ENCODE peak calls at places on chromosome 15, in seven cellular contexts. One of them, this sample, is unnamed.

GRCh38 chr15:48976444-48977088 is 12.8 kb upstream of the SHC4 start:
- DNase-seq in CD4-positive, CD25-positive, alpha-beta regulatory T cell: no peak
- DNase-seq in AG09309: no peak
- DNase-seq in lower lobe of right lung: no peak
- DNase-seq in osteocyte: no peak
- DNase-seq in AG04449: no peak
- DNase-seq in fibroblast of pulmonary artery: no peak
- DNase-seq in this sample: peak

GRCh38 chr15:71802770-71803169 is 7.6 kb upstream of the NR2E3 start:
- DNase-seq in CD4-positive, CD25-positive, alpha-beta regulatory T cell: peak
- DNase-seq in AG09309: no peak
- DNase-seq in lower lobe of right lung: no peak
- DNase-seq in osteocyte: no peak
- DNase-seq in AG04449: no peak
- DNase-seq in fibroblast of pulmonary artery: no peak
- DNase-seq in this sample: no peak

GRCh38 chr15:55204464-55204863 is 7.7 kb upstream of the RSL24D1 start:
- DNase-seq in CD4-positive, CD25-positive, alpha-beta regulatory T cell: no peak
- DNase-seq in AG09309: no peak
- DNase-seq in lower lobe of right lung: no peak
- DNase-seq in osteocyte: no peak
- DNase-seq in AG04449: no peak
- DNase-seq in fibroblast of pulmonary artery: no peak
- DNase-seq in this sample: no peak

GRCh38 chr15:67832031-67832551 is 6.8 kb downstream of the SKOR1 start:
- DNase-seq in CD4-positive, CD25-positive, alpha-beta regulatory T cell: no peak
- DNase-seq in AG09309: no peak
- DNase-seq in lower lobe of right lung: no peak
- DNase-seq in osteocyte: no peak
- DNase-seq in AG04449: no peak
- DNase-seq in fibroblast of pulmonary artery: peak
- DNase-seq in this sample: no peak

GRCh38 chr15:40336129-40337122 is 4.3 kb downstream of the CCDC9B start:
- DNase-seq in CD4-positive, CD25-positive, alpha-beta regulatory T cell: no peak
- DNase-seq in AG09309: no peak
- DNase-seq in lower lobe of right lung: no peak
- DNase-seq in osteocyte: no peak
- DNase-seq in AG04449: no peak
- DNase-seq in fibroblast of pulmonary artery: no peak
- DNase-seq in this sample: no peak

GRCh38 chr15:85967553-85967952 is 112.1 kb upstream of the AGBL1 start:
- DNase-seq in CD4-positive, CD25-positive, alpha-beta regulatory T cell: no peak
- DNase-seq in AG09309: no peak
- DNase-seq in lower lobe of right lung: no peak
- DNase-seq in osteocyte: no peak
- DNase-seq in AG04449: no peak
- DNase-seq in fibroblast of pulmonary artery: no peak
- DNase-seq in this sample: no peak

GRCh38 chr15:62588930-62589655 is 424.0 kb upstream of the C2CD4B start:
- DNase-seq in CD4-positive, CD25-positive, alpha-beta regulatory T cell: no peak
- DNase-seq in AG09309: no peak
- DNase-seq in lower lobe of right lung: no peak
- DNase-seq in osteocyte: no peak
- DNase-seq in AG04449: no peak
- DNase-seq in fibroblast of pulmonary artery: peak
- DNase-seq in this sample: no peak

GRCh38 chr15:89910891-89911626 is 1.7 kb downstream of the ARPIN start:
- DNase-seq in CD4-positive, CD25-positive, alpha-beta regulatory T cell: no peak
- DNase-seq in AG09309: no peak
- DNase-seq in lower lobe of right lung: no peak
- DNase-seq in osteocyte: no peak
- DNase-seq in AG04449: no peak
- DNase-seq in fibroblast of pulmonary artery: no peak
- DNase-seq in this sample: no peak

GRCh38 chr15:35141743-35142356 is 56.8 kb upstream of the NANOGP8 start:
- DNase-seq in CD4-positive, CD25-positive, alpha-beta regulatory T cell: no peak
- DNase-seq in AG09309: peak
- DNase-seq in lower lobe of right lung: no peak
- DNase-seq in osteocyte: no peak
- DNase-seq in AG04449: peak
- DNase-seq in fibroblast of pulmonary artery: peak
- DNase-seq in this sample: no peak

GRCh38 chr15:86935841-86936240 is 856.2 kb downstream of the AGBL1 start:
- DNase-seq in CD4-positive, CD25-positive, alpha-beta regulatory T cell: no peak
- DNase-seq in AG09309: no peak
- DNase-seq in lower lobe of right lung: no peak
- DNase-seq in osteocyte: no peak
- DNase-seq in AG04449: no peak
- DNase-seq in fibroblast of pulmonary artery: no peak
- DNase-seq in this sample: no peak

GRCh38 chr15:42890161-42890913 is 30.2 kb downstream of the TTBK2 start:
- DNase-seq in CD4-positive, CD25-positive, alpha-beta regulatory T cell: no peak
- DNase-seq in AG09309: no peak
- DNase-seq in lower lobe of right lung: no peak
- DNase-seq in osteocyte: no peak
- DNase-seq in AG04449: peak
- DNase-seq in fibroblast of pulmonary artery: peak
- DNase-seq in this sample: no peak

GRCh38 chr15:86062646-86063193 is 17.0 kb upstream of the AGBL1 start:
- DNase-seq in CD4-positive, CD25-positive, alpha-beta regulatory T cell: no peak
- DNase-seq in AG09309: no peak
- DNase-seq in lower lobe of right lung: no peak
- DNase-seq in osteocyte: no peak
- DNase-seq in AG04449: no peak
- DNase-seq in fibroblast of pulmonary artery: no peak
- DNase-seq in this sample: peak

GRCh38 chr15:39934415-39935044 is 615 bp downstream of the EIF2AK4 start:
- DNase-seq in CD4-positive, CD25-positive, alpha-beta regulatory T cell: no peak
- DNase-seq in AG09309: no peak
- DNase-seq in lower lobe of right lung: no peak
- DNase-seq in osteocyte: no peak
- DNase-seq in AG04449: no peak
- DNase-seq in fibroblast of pulmonary artery: peak
- DNase-seq in this sample: no peak

GRCh38 chr15:78638658-78639314 is 2.2 kb downstream of the CHRNB4 start:
- DNase-seq in CD4-positive, CD25-positive, alpha-beta regulatory T cell: peak
- DNase-seq in AG09309: no peak
- DNase-seq in lower lobe of right lung: no peak
- DNase-seq in osteocyte: no peak
- DNase-seq in AG04449: no peak
- DNase-seq in fibroblast of pulmonary artery: peak
- DNase-seq in this sample: no peak

GRCh38 chr15:81315452-81316203 is 8.3 kb downstream of the STARD5 start:
- DNase-seq in CD4-positive, CD25-positive, alpha-beta regulatory T cell: no peak
- DNase-seq in AG09309: no peak
- DNase-seq in lower lobe of right lung: no peak
- DNase-seq in osteocyte: no peak
- DNase-seq in AG04449: no peak
- DNase-seq in fibroblast of pulmonary artery: no peak
- DNase-seq in this sample: no peak

GRCh38 chr15:79897701-79898113 is 893 bp upstream of the MTHFS start:
- DNase-seq in CD4-positive, CD25-positive, alpha-beta regulatory T cell: peak
- DNase-seq in AG09309: no peak
- DNase-seq in lower lobe of right lung: no peak
- DNase-seq in osteocyte: no peak
- DNase-seq in AG04449: no peak
- DNase-seq in fibroblast of pulmonary artery: no peak
- DNase-seq in this sample: no peak

GRCh38 chr15:81297147-81297572 is 26.8 kb downstream of the STARD5 start:
- DNase-seq in CD4-positive, CD25-positive, alpha-beta regulatory T cell: no peak
- DNase-seq in AG09309: no peak
- DNase-seq in lower lobe of right lung: no peak
- DNase-seq in osteocyte: no peak
- DNase-seq in AG04449: no peak
- DNase-seq in fibroblast of pulmonary artery: peak
- DNase-seq in this sample: no peak

GRCh38 chr15:71109890-71110289 is 5.4 kb upstream of the THSD4 start:
- DNase-seq in CD4-positive, CD25-positive, alpha-beta regulatory T cell: no peak
- DNase-seq in AG09309: no peak
- DNase-seq in lower lobe of right lung: no peak
- DNase-seq in osteocyte: peak
- DNase-seq in AG04449: no peak
- DNase-seq in fibroblast of pulmonary artery: no peak
- DNase-seq in this sample: no peak

GRCh38 chr15:48547305-48547704 is 98.2 kb downstream of the FBN1 start:
- DNase-seq in CD4-positive, CD25-positive, alpha-beta regulatory T cell: no peak
- DNase-seq in AG09309: no peak
- DNase-seq in lower lobe of right lung: no peak
- DNase-seq in osteocyte: no peak
- DNase-seq in AG04449: no peak
- DNase-seq in fibroblast of pulmonary artery: peak
- DNase-seq in this sample: no peak

GRCh38 chr15:81381725-81382124 is 7.7 kb upstream of the TMC3 start:
- DNase-seq in CD4-positive, CD25-positive, alpha-beta regulatory T cell: no peak
- DNase-seq in AG09309: no peak
- DNase-seq in lower lobe of right lung: no peak
- DNase-seq in osteocyte: no peak
- DNase-seq in AG04449: no peak
- DNase-seq in fibroblast of pulmonary artery: no peak
- DNase-seq in this sample: no peak

GRCh38 chr15:49116108-49116507 is 39.3 kb downstream of the COPS2 start:
- DNase-seq in CD4-positive, CD25-positive, alpha-beta regulatory T cell: no peak
- DNase-seq in AG09309: no peak
- DNase-seq in lower lobe of right lung: no peak
- DNase-seq in osteocyte: no peak
- DNase-seq in AG04449: no peak
- DNase-seq in fibroblast of pulmonary artery: no peak
- DNase-seq in this sample: no peak

GRCh38 chr15:88249220-88249619 is 7.3 kb downstream of the NTRK3 start:
- DNase-seq in CD4-positive, CD25-positive, alpha-beta regulatory T cell: no peak
- DNase-seq in AG09309: no peak
- DNase-seq in lower lobe of right lung: no peak
- DNase-seq in osteocyte: no peak
- DNase-seq in AG04449: no peak
- DNase-seq in fibroblast of pulmonary artery: peak
- DNase-seq in this sample: no peak

GRCh38 chr15:68424754-68425390 is 7.1 kb downstream of the ITGA11 start:
- DNase-seq in CD4-positive, CD25-positive, alpha-beta regulatory T cell: no peak
- DNase-seq in AG09309: no peak
- DNase-seq in lower lobe of right lung: no peak
- DNase-seq in osteocyte: no peak
- DNase-seq in AG04449: no peak
- DNase-seq in fibroblast of pulmonary artery: no peak
- DNase-seq in this sample: no peak

GRCh38 chr15:90354986-90355385 is 2.9 kb downstream of the ZNF774 start:
- DNase-seq in CD4-positive, CD25-positive, alpha-beta regulatory T cell: no peak
- DNase-seq in AG09309: no peak
- DNase-seq in lower lobe of right lung: no peak
- DNase-seq in osteocyte: no peak
- DNase-seq in AG04449: no peak
- DNase-seq in fibroblast of pulmonary artery: no peak
- DNase-seq in this sample: no peak

GRCh38 chr15:88756926-88757325 is 46.3 kb upstream of the ACAN start:
- DNase-seq in CD4-positive, CD25-positive, alpha-beta regulatory T cell: no peak
- DNase-seq in AG09309: no peak
- DNase-seq in lower lobe of right lung: no peak
- DNase-seq in osteocyte: no peak
- DNase-seq in AG04449: no peak
- DNase-seq in fibroblast of pulmonary artery: no peak
- DNase-seq in this sample: peak

GRCh38 chr15:77640615-77641014 is 7.9 kb upstream of the LINGO1 start:
- DNase-seq in CD4-positive, CD25-positive, alpha-beta regulatory T cell: no peak
- DNase-seq in AG09309: no peak
- DNase-seq in lower lobe of right lung: no peak
- DNase-seq in osteocyte: no peak
- DNase-seq in AG04449: no peak
- DNase-seq in fibroblast of pulmonary artery: no peak
- DNase-seq in this sample: no peak

GRCh38 chr15:64070106-64070505 is 23.5 kb downstream of the CIAO2A start:
- DNase-seq in CD4-positive, CD25-positive, alpha-beta regulatory T cell: no peak
- DNase-seq in AG09309: no peak
- DNase-seq in lower lobe of right lung: no peak
- DNase-seq in osteocyte: no peak
- DNase-seq in AG04449: no peak
- DNase-seq in fibroblast of pulmonary artery: no peak
- DNase-seq in this sample: no peak

This sample was measured in esophagus muscularis mucosa.